ENCODE peak calls at places on chromosomes 2 and 18, in six cellular contexts. B is HCT116, K is adrenal gland, F is heart left ventricle, U is AG10803, D is astrocyte. O is an unnamed sample.

GRCh38 chr2:235990344-235990743 is 177.8 kb downstream of the GBX2 start:
- DNase-seq in B (no peak), K (peak), F (peak), U (no peak), D (no peak), O (peak)

GRCh38 chr18:11570770-11571169 is 38.6 kb upstream of the SLC35G4 start:
- DNase-seq in B (no peak), K (no peak), F (no peak), U (peak), D (no peak), O (peak)

GRCh38 chr2:96152301-96153165 is 7.3 kb upstream of the DUSP2 start:
- DNase-seq in B (no peak), K (no peak), F (no peak), U (no peak), D (no peak), O (no peak)

GRCh38 chr2:215436705-215437570 is 1.1 kb upstream of the FN1 start:
- DNase-seq in B (no peak), K (peak), F (peak), U (peak), D (no peak), O (peak)

GRCh38 chr2:231191896-231192872 is 6.2 kb upstream of the ARMC9 start:
- DNase-seq in B (no peak), K (peak), F (peak), U (peak), D (peak), O (peak)

GRCh38 chr2:65256088-65256487 is 28.5 kb downstream of the ACTR2 start:
- DNase-seq in B (no peak), K (no peak), F (no peak), U (no peak), D (no peak), O (no peak)

GRCh38 chr2:64626963-64627760 is 26.6 kb downstream of the SERTAD2 start:
- DNase-seq in B (no peak), K (peak), F (no peak), U (no peak), D (no peak), O (no peak)

GRCh38 chr18:55925772-55926171 is 337.8 kb upstream of the TCF4 start:
- DNase-seq in B (no peak), K (no peak), F (no peak), U (peak), D (no peak), O (peak)

GRCh38 chr2:64989982-64990614 is 899 bp downstream of the SLC1A4 start:
- DNase-seq in B (no peak), K (peak), F (no peak), U (no peak), D (no peak), O (no peak)

GRCh38 chr2:137910641-137911040 is 53.6 kb upstream of the HNMT start:
- DNase-seq in B (peak), K (no peak), F (no peak), U (peak), D (no peak), O (peak)

GRCh38 chr2:161095314-161095713 is 64.9 kb upstream of the TANK start:
- DNase-seq in B (no peak), K (no peak), F (no peak), U (no peak), D (no peak), O (no peak)

GRCh38 chr18:44807766-44808165 is 127.1 kb downstream of the SETBP1 start:
- DNase-seq in B (no peak), K (no peak), F (no peak), U (no peak), D (no peak), O (no peak)

GRCh38 chr2:109009920-109010610 is 21.0 kb upstream of the EDAR start:
- DNase-seq in B (no peak), K (no peak), F (no peak), U (peak), D (peak), O (peak)

GRCh38 chr18:54222922-54223567 is 1.4 kb downstream of the MBD2 start:
- DNase-seq in B (peak), K (no peak), F (no peak), U (no peak), D (no peak), O (no peak)

GRCh38 chr18:28541276-28541930 is 364.5 kb upstream of the CDH2 start:
- DNase-seq in B (no peak), K (no peak), F (no peak), U (no peak), D (no peak), O (no peak)

GRCh38 chr2:112137516-112138142 is 556 bp upstream of the FBLN7 start:
- DNase-seq in B (no peak), K (peak), F (no peak), U (peak), D (peak), O (peak)

GRCh38 chr2:16726577-16726976 is 60.9 kb upstream of the CYRIA start:
- DNase-seq in B (no peak), K (no peak), F (no peak), U (no peak), D (no peak), O (no peak)

GRCh38 chr2:97011977-97012569 is 25.7 kb upstream of the FAM178B start:
- DNase-seq in B (peak), K (peak), F (no peak), U (peak), D (peak), O (peak)

GRCh38 chr2:175025946-175026345 is 20.8 kb upstream of the CHN1 start:
- DNase-seq in B (no peak), K (no peak), F (no peak), U (peak), D (no peak), O (peak)

GRCh38 chr2:101844055-101844635 is 146.6 kb downstream of the MAP4K4 start:
- DNase-seq in B (no peak), K (no peak), F (no peak), U (peak), D (peak), O (peak)

GRCh38 chr2:939936-940620 is 10.6 kb upstream of the SNTG2 start:
- DNase-seq in B (no peak), K (no peak), F (no peak), U (peak), D (no peak), O (peak)

GRCh38 chr2:174931724-174932123 is 73.5 kb downstream of the CHN1 start:
- DNase-seq in B (no peak), K (no peak), F (no peak), U (peak), D (peak), O (peak)

GRCh38 chr2:122236152-122236892 is 480.9 kb downstream of the TSN start:
- DNase-seq in B (no peak), K (peak), F (no peak), U (peak), D (no peak), O (peak)

GRCh38 chr2:234841321-234842015 is 110.3 kb upstream of the SH3BP4 start:
- DNase-seq in B (no peak), K (no peak), F (no peak), U (peak), D (no peak), O (no peak)

GRCh38 chr18:25826823-25827617 is 263.4 kb downstream of the SS18 start:
- DNase-seq in B (no peak), K (no peak), F (no peak), U (peak), D (peak), O (peak)

GRCh38 chr2:233556756-233557736 is 9.5 kb downstream of the USP40 start:
- DNase-seq in B (no peak), K (no peak), F (no peak), U (peak), D (peak), O (peak)

GRCh38 chr2:63790913-63791312 is 50.8 kb upstream of the UGP2 start:
- DNase-seq in B (no peak), K (peak), F (no peak), U (peak), D (peak), O (peak)

GRCh38 chr2:68357608-68358337 is 7.3 kb upstream of the PLEK start:
- DNase-seq in B (peak), K (peak), F (peak), U (peak), D (peak), O (peak)

GRCh38 chr18:78711316-78711715 is 268.3 kb upstream of the SALL3 start:
- DNase-seq in B (no peak), K (no peak), F (no peak), U (no peak), D (no peak), O (no peak)

GRCh38 chr18:33577688-33578370 is at the start of gene ASXL3:
- DNase-seq in B (no peak), K (no peak), F (peak), U (no peak), D (peak), O (no peak)

GRCh38 chr18:41906528-41907256 is 48.3 kb upstream of the PIK3C3 start:
- DNase-seq in B (peak), K (no peak), F (no peak), U (peak), D (peak), O (peak)

GRCh38 chr2:102618452-102619413 is 620 bp upstream of the SLC9A2 start:
- DNase-seq in B (peak), K (peak), F (peak), U (no peak), D (peak), O (no peak)

GRCh38 chr2:138170495-138170894 is 206.2 kb downstream of the HNMT start:
- DNase-seq in B (no peak), K (no peak), F (no peak), U (no peak), D (no peak), O (no peak)

GRCh38 chr2:70983506-70984227 is 5.2 kb downstream of the ANKRD53 start:
- DNase-seq in B (no peak), K (no peak), F (no peak), U (no peak), D (no peak), O (no peak)

GRCh38 chr2:73091164-73091563 is 19.7 kb upstream of the SFXN5 start:
- DNase-seq in B (no peak), K (no peak), F (no peak), U (peak), D (peak), O (no peak)

GRCh38 chr2:64819774-64820688 is 166.3 kb upstream of the SERTAD2 start:
- DNase-seq in B (no peak), K (no peak), F (no peak), U (no peak), D (no peak), O (peak)

DNA sequence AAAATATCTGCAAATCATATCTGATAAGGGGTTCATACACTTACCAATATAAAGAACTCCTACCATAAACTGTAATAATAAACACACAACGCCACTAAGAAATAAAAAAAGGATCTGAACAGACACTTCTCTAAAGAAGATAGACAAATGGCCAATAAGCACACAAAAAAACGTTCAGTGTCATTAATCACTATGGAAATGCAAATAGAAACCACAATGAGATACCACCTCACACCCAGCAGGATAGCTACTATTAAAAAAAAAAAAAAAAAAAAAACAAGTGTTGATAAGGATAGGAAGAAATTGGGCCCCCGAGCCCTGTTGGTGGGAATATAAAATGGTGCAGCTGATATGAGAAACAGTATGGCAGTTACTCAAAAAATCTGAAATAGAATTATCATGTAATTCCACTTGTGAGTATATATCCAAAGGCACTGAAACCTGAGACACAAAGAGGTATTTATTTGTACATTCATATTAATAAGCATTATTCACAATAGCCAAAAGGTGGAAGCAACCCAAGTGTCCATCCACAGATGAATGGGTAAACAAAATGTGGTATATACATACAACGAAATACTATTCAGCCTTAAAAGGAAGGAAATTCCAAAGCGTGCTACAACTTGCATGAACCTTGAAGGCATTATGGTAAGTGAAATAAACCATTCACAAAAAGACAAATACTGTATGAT is 18.0 kb downstream of the REV1 start:
- DNase-seq in B (no peak), K (no peak), F (no peak), U (no peak), D (no peak), O (no peak)
- H3K4me3 ChIP-seq in B (no peak), K (no peak), F (no peak), U (no peak), D (no peak), O (no peak)

GRCh38 chr2:158743899-158744298 is 51.2 kb upstream of the DAPL1 start:
- DNase-seq in B (no peak), K (no peak), F (no peak), U (no peak), D (no peak), O (no peak)

GRCh38 chr2:158746488-158746887 is 48.6 kb upstream of the DAPL1 start:
- DNase-seq in B (no peak), K (no peak), F (no peak), U (no peak), D (no peak), O (no peak)

GRCh38 chr2:158745866-158746382 is 49.2 kb upstream of the DAPL1 start:
- DNase-seq in B (no peak), K (no peak), F (no peak), U (no peak), D (no peak), O (no peak)

GRCh38 chr2:158743466-158743865 is 51.7 kb upstream of the DAPL1 start:
- DNase-seq in B (no peak), K (no peak), F (no peak), U (no peak), D (no peak), O (no peak)

DNA sequence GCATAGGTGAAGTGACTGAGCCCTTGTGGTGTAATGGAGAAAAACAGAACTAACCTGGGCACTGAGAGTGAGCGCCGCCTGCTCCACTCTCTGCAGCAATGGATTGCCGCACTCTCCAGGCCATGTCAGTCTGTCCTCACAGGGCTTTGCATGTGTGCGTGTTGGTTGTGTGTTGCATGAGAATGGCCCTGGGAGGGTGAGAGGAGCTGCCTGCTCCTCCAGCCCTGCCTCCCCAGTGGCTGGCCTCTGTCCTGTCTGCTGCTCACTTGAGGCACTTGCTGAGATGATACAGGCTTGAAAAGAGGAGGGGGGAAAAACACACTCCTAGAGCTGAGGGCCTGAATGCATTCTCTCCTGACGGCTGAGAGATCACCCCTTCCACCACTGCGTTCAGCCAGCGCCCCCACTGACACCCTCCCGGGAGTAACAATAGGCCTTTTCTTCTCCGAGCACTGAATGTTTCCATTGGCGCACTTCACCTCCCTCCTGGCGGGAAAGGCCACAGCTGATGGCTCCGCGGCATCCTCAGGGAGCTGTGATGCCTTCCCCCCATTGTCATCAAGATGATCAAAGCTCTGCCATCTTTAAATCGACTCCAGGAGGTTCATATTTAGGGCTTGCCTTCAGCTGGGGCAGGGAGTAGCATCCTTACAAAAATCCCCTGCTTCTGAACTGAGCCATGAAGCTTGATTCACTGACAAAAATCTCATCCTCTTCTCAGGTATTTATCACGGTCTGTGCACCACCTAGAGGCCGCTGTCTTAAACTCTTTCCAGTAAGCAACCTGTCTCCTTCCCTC is 49.9 kb upstream of the DAPL1 start:
- DNase-seq in B (peak), K (peak), F (peak), U (peak), D (peak), O (peak)
- TF ChIP-seq CTCF in B (peak), K (peak), F (peak), U (peak), D (peak), O (peak)

DNA sequence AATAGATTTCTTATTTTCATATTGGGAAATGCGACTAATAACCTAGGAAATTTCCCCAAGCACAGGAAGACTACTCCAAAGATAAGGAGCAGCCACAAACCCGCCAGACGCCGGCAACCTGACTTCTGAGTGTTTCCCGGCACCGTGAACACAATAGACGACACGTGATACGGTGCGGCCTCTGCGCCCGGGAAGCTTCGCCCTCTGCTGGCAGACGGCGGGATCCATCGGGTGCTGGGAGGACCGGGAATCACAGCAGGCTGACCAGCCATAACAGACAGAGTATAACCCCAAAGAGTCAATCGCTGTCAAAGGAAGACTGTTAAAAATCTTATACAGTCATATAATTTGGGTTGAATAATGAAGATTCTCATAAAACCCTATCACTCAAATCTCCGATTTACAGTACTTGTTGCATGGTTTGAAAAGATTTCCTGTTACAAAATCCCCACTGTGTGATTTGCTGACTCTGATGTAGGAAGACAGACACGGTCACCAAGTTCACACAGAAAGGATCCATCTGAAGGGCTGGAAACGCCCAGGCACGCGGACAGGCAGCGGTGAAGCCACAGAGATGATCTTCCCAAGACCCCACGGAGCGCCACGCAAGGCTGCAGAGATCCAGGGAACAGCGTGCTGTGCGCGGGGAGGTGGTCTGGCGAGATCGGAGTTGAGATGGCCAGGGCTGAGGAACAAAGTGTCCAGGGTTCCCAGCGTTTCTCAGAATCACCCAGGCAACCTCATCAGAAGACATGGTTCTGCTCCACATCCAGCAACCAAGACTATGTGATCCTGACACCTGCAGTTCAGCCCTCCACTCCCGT is 73.8 kb downstream of the EIPR1 start:
- DNase-seq in B (peak), K (peak), F (peak), U (peak), D (peak), O (peak)
- H3K4me3 ChIP-seq in B (no peak), K (no peak), F (peak), U (peak), D (no peak), O (peak)

GRCh38 chr2:221572180-221572820 is at the start of gene EPHA4:
- DNase-seq in B (peak), K (peak), F (peak), U (peak), D (peak), O (peak)
- TF ChIP-seq CTCF in B (peak), K (no peak), F (peak), U (no peak), D (no peak), O (no peak)

DNA sequence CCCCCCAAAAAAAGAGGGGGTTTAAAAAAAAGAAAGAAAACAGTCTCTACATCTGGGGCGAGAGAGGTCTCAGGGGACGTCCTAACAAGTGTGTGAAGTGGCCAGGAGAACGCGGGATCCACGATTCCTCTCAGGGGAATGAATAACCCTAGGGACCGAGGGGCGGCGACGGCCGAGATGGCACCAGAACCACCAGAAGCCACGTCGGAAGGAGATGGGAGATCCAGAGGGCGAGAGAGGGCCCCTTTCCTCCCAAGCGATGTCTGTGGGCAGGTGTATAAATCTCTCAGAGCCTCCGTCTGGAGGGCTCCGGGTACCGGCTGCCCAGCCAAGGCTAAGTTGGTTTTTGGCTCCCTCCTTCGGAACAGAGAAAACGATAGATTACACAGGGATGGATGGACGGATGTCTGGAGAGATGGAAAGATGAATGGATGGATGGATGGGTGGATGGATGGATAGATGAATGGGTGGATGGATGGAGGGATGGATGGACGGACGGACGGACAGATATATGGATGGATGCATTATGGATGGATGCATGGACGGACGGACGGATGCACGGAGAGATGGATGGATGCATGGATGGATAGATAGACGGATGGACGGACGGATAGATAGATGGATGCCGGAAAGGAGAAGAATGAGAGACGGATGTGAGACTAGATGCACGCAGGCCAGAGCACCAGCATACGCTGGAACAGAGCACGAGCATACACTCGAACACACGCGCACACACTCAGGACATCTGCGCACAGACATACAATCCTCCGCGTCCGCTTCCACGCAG is 1.6 kb downstream of the EPHA4 start:
- DNase-seq in B (no peak), K (no peak), F (no peak), U (peak), D (no peak), O (peak)
- H3K4me3 ChIP-seq in B (no peak), K (no peak), F (peak), U (peak), D (peak), O (peak)

GRCh38 chr2:239960929-239961661 is 64.0 kb downstream of the NDUFA10 start:
- DNase-seq in B (no peak), K (no peak), F (no peak), U (no peak), D (no peak), O (no peak)
- TF ChIP-seq CTCF in B (no peak), K (no peak), F (no peak), U (no peak), D (no peak), O (no peak)

DNA sequence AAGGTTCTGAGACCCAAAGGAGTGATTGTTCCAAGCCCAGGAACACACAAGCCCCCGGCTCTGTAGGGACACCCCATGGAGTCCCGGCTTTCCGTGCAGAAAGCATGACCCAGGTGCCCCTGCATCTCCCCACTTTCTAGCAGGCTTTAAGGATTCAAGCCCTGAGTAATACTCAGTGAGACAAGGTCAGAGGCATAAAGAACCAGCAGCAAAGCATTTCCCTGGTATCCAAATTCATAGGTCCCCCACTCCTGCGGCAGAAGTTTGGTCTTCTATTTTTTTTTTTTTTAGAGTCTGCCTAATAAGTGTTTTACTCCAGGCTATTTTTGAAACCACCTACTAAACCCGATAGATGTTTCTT is 16.3 kb downstream of the TSHZ1 start:
- DNase-seq in B (no peak), K (no peak), F (no peak), U (no peak), D (no peak), O (no peak)
- H3K4me3 ChIP-seq in B (no peak), K (peak), F (peak), U (peak), D (no peak), O (no peak)